ENCODE peak calls at places on chromosomes 16 and 17, in six cellular contexts. One of them, this sample, is unnamed.

GRCh38 chr16:23807028-23807427 is 28.8 kb upstream of the PRKCB start:
- DNase-seq in ascending aorta: peak
- DNase-seq in activated naive CD4-positive, alpha-beta T cell: no peak
- DNase-seq in AG10803: no peak
- DNase-seq in mesendoderm: no peak
- DNase-seq in Calu3: no peak
- DNase-seq in this sample: no peak

GRCh38 chr16:3782566-3782965 is 65.2 kb upstream of the TRAP1 start:
- DNase-seq in ascending aorta: no peak
- DNase-seq in activated naive CD4-positive, alpha-beta T cell: no peak
- DNase-seq in AG10803: no peak
- DNase-seq in mesendoderm: no peak
- DNase-seq in Calu3: no peak
- DNase-seq in this sample: no peak

GRCh38 chr16:65409505-65409904 is 287.6 kb upstream of the CDH11 start:
- DNase-seq in ascending aorta: no peak
- DNase-seq in activated naive CD4-positive, alpha-beta T cell: no peak
- DNase-seq in AG10803: peak
- DNase-seq in mesendoderm: no peak
- DNase-seq in Calu3: no peak
- DNase-seq in this sample: no peak

GRCh38 chr17:74800531-74800930 is 24.4 kb upstream of the NAT9 start:
- DNase-seq in ascending aorta: no peak
- DNase-seq in activated naive CD4-positive, alpha-beta T cell: no peak
- DNase-seq in AG10803: no peak
- DNase-seq in mesendoderm: no peak
- DNase-seq in Calu3: no peak
- DNase-seq in this sample: no peak

GRCh38 chr16:3095869-3096268 is 3.2 kb downstream of the ZSCAN10 start:
- DNase-seq in ascending aorta: no peak
- DNase-seq in activated naive CD4-positive, alpha-beta T cell: no peak
- DNase-seq in AG10803: no peak
- DNase-seq in mesendoderm: peak
- DNase-seq in Calu3: no peak
- DNase-seq in this sample: peak

GRCh38 chr17:28475151-28475900 is 1.9 kb downstream of the SLC13A2 start:
- DNase-seq in ascending aorta: peak
- DNase-seq in activated naive CD4-positive, alpha-beta T cell: no peak
- DNase-seq in AG10803: no peak
- DNase-seq in mesendoderm: no peak
- DNase-seq in Calu3: no peak
- DNase-seq in this sample: no peak

GRCh38 chr16:78179666-78180065 is 80.2 kb downstream of the WWOX start:
- DNase-seq in ascending aorta: no peak
- DNase-seq in activated naive CD4-positive, alpha-beta T cell: no peak
- DNase-seq in AG10803: no peak
- DNase-seq in mesendoderm: no peak
- DNase-seq in Calu3: no peak
- DNase-seq in this sample: no peak

GRCh38 chr16:84303023-84303422 is 8.3 kb downstream of the WFDC1 start:
- DNase-seq in ascending aorta: peak
- DNase-seq in activated naive CD4-positive, alpha-beta T cell: no peak
- DNase-seq in AG10803: peak
- DNase-seq in mesendoderm: no peak
- DNase-seq in Calu3: no peak
- DNase-seq in this sample: peak

GRCh38 chr17:71461504-71462197 is 659.2 kb upstream of the SOX9 start:
- DNase-seq in ascending aorta: no peak
- DNase-seq in activated naive CD4-positive, alpha-beta T cell: no peak
- DNase-seq in AG10803: no peak
- DNase-seq in mesendoderm: no peak
- DNase-seq in Calu3: no peak
- DNase-seq in this sample: no peak

This sample was measured in left colon.